ENCODE peak calls at places on chromosomes 12 and 14, in nine cellular contexts. B is neural progenitor cell, H is fibroblast of lung, X is cardiac muscle cell, A is pancreas, R is foreskin fibroblast, Q is right atrium auricular region, Z is astrocyte of the spinal cord, S is mammary epithelial cell. L is an unnamed sample.

GRCh38 chr12:52837781-52838736 is 3.9 kb upstream of the KRT79 start:
- DNase-seq in R (no peak), Z (no peak), B (no peak), S (no peak), X (no peak), Q (no peak), A (no peak), H (peak; percentile 53), L (no peak)

GRCh38 chr14:31949709-31950108 is 127.4 kb upstream of the ARHGAP5 start:
- DNase-seq in A (no peak), Z (no peak), B (no peak), X (no peak), S (peak; percentile 89), R (peak; percentile 36), H (no peak), Q (no peak), L (no peak)

GRCh38 chr14:87391066-87391465 is 601.9 kb downstream of the GALC start:
- DNase-seq in B (no peak), H (no peak), S (no peak), Q (no peak), Z (no peak), A (no peak), R (no peak), X (no peak), L (no peak)

GRCh38 chr12:54147186-54147585 is 41.6 kb downstream of the SMUG1 start:
- DNase-seq in H (no peak), Q (no peak), X (no peak), A (no peak), B (no peak), Z (no peak), R (peak; percentile 49), S (no peak), L (no peak)

GRCh38 chr12:91628656-91629055 is 446.0 kb upstream of the DCN start:
- DNase-seq in X (no peak), B (no peak), S (peak; percentile 16), A (no peak), R (no peak), Q (no peak), Z (no peak), H (peak; percentile 9), L (no peak)

GRCh38 chr12:54058189-54058917 is 4.7 kb downstream of the HOXC4 start:
- DNase-seq in A (no peak), Z (no peak), R (no peak), B (no peak), S (no peak), H (no peak), Q (no peak), X (no peak), L (no peak)

GRCh38 chr12:70982991-70983390 is 62.5 kb upstream of the PTPRR start:
- DNase-seq in R (peak; percentile 39), X (no peak), Z (peak; percentile 28), Q (no peak), S (no peak), B (peak; percentile 4), A (no peak), H (peak; percentile 84), L (no peak)

GRCh38 chr12:64531665-64532334 is 78.5 kb upstream of the RASSF3 start:
- DNase-seq in X (no peak), A (no peak), Q (no peak), B (peak; percentile 37), R (no peak), Z (no peak), H (no peak), S (no peak), L (no peak)

GRCh38 chr12:94172031-94172430 is 23.7 kb downstream of the PLXNC1 start:
- DNase-seq in S (no peak), B (peak; percentile 70), R (no peak), A (no peak), H (peak; percentile 28), Q (no peak), X (no peak), Z (no peak), L (no peak)

GRCh38 chr12:107894589-107894988 is 120.1 kb downstream of the ASCL4 start:
- DNase-seq in Z (no peak), A (no peak), S (no peak), R (peak; percentile 6), Q (no peak), X (no peak), B (no peak), H (no peak), L (no peak)

GRCh38 chr14:22508662-22509035 is 80.4 kb downstream of the DAD1 start:
- DNase-seq in A (no peak), X (no peak), H (no peak), S (no peak), Q (no peak), B (peak; percentile 16), Z (no peak), R (no peak), L (no peak)

GRCh38 chr14:45716506-45716905 is 463.5 kb upstream of the MIS18BP1 start:
- DNase-seq in A (no peak), H (no peak), Z (peak; percentile 12), B (peak; percentile 65), X (no peak), Q (no peak), S (no peak), R (peak; percentile 13), L (no peak)

GRCh38 chr12:56297400-56297799 is 2.7 kb downstream of the CS start:
- DNase-seq in X (no peak), B (no peak), R (no peak), Q (no peak), S (no peak), H (no peak), A (no peak), Z (no peak), L (no peak)

GRCh38 chr12:56298828-56299227 is 1.3 kb downstream of the CS start:
- DNase-seq in B (no peak), Q (no peak), H (no peak), X (no peak), R (no peak), A (no peak), S (no peak), Z (no peak), L (no peak)

GRCh38 chr12:56299853-56300643 is at the start of gene CS:
- DNase-seq in H (peak; percentile 96), B (peak; percentile 100), S (peak; percentile 98), X (peak; percentile 100), Z (peak; percentile 99), Q (peak; percentile 99), R (peak; percentile 99), A (peak; percentile 99), L (peak; percentile 93)

GRCh38 chr12:56300644-56301464 is 724 bp upstream of the CS start:
- DNase-seq in R (no peak), H (no peak), A (no peak), Q (no peak), X (no peak), B (peak; percentile 4), S (no peak), Z (no peak), L (no peak)

DNA sequence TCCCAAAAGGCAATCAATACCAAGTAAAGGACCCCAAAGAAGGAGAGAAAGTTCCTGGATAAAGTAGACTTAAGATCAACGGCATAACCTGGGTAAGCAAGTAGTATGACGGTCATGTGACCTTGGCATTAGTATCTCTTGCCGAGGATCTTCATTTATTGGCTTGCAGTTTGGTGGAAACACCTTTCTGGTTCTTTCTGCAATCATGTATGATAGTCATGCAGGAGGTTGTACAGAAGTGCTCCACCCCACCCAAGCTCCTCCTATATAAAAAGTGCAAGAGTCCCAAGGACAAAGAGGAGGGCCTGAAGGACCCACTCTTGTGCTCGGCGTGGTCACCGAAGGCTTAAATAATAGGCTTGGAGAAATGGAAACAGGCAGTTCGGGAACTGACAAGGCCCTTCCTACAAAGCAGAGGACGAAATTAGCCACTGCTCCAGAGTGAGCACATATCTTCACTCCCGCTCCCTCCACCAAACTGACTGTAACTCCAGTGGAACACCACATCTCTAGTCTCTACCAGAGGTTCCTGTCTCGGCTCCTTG is 750 bp downstream of the CS start:
- DNase-seq in S (peak; percentile 53), Q (peak; percentile 59), B (no peak), A (peak; percentile 25), R (peak; percentile 54), X (no peak), Z (no peak), H (peak; percentile 23), L (no peak)
- TF ChIP-seq CTCF in S (no peak), Q (no peak), B (no peak), A (no peak), R (no peak), X (no peak), Z (no peak), H (no peak), L (no peak)

DNA sequence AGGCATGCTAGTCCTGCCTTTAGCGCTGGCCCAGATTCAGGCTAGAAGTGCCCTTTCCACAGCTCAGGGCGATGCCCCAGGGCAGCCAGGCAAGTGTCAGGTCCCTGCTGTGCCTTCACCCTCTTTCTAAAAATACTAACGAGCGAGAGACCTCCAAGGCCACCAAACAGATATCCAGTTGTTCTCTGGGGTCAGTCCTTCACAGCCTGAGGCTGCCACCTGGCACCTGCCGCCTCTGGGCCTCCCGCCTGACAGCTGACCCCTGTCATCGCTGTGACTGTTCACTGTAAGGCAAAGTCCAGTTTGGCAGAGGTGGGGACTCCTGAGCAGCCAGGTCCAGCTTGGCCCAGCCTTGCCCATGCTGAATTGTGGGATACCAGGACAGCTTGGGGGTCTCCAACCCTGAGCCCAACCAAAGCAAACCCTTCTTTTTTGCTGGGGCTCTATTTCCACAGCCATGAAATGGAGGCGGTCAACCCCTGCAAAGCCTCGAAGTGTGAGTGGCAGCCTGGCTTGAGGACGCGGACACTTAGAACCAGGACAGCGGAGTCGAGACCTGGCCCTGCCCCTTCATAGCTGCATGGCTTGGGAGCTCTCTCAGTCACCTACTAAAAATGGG is 79.9 kb downstream of the NINJ2 start:
- DNase-seq in Z (no peak), S (no peak), X (peak; percentile 55), B (peak; percentile 40), R (no peak), A (no peak), Q (no peak), H (no peak), L (no peak)
- H3K4me3 ChIP-seq in Z (no peak overlapping the region), S (no peak overlapping the region), X (no peak overlapping the region), B (no peak overlapping the region), R (no peak overlapping the region), A (no peak overlapping the region), Q (no peak overlapping the region), H (no peak overlapping the region), L (no peak overlapping the region)

GRCh38 chr12:74849801-74850200 is 312.2 kb downstream of the ATXN7L3B start:
- DNase-seq in H (no peak), B (no peak), S (no peak), Z (no peak), R (no peak), A (no peak), Q (no peak), X (no peak), L (no peak)
- TF ChIP-seq CTCF in H (no peak), B (peak; percentile 13), S (peak; percentile 19), Z (no peak), R (no peak), A (no peak), Q (no peak), X (no peak), L (no peak)

DNA sequence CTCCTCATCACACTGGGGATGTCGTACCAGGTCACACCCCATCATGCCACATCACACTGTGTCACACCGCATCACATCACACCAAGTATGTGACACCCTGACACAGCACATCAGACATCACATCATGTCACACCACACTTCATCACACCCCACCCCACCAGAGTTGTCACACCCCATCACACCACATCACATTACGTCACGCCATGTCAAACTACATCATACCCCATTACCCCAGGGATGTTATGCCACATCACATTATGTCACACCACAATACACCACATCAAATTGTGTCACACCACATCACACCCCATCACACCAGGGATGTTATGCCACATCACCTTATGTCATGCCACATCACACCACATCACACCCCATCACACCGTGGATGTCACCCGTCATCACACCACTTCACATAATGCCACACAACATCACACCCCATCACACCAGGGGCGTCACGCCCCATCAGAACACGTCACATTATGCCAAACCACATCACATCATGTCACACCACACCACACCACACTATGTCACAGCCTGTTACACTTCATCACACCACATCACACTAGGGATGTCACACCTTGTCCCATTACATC is 133.6 kb downstream of the TMEM121 start:
- DNase-seq in Q (no peak), X (no peak), R (no peak), Z (no peak), A (no peak), B (no peak), H (no peak), S (no peak), L (no peak)
- H3K4me3 ChIP-seq in Q (no peak overlapping the region), X (no peak overlapping the region), R (no peak overlapping the region), Z (no peak overlapping the region), A (no peak overlapping the region), B (no peak overlapping the region), H (no peak overlapping the region), S (no peak overlapping the region), L (no peak overlapping the region)